ENCODE peak calls at places on chromosomes 6 and 20, in six cellular contexts. R is KBM-7; H is activated CD8-positive, alpha-beta memory T cell treated with anti-CD3 and anti-CD28 coated beads, Interleukin-2, amount 10 ng/mL, durations not matched to agents 7 days and 5 days; D is activated naive CD4-positive, alpha-beta T cell; L is GDM1; Q is NCI-H187. N is an unnamed sample.

GRCh38 chr6:46655803-46656202 is 3.0 kb downstream of the SLC25A27 start:
- DNase-seq in L (no peak), D (no peak), H (no peak), R (peak), Q (no peak), N (peak)

GRCh38 chr6:154314084-154314483 is 42.5 kb downstream of the IPCEF1 start:
- DNase-seq in L (no peak), R (no peak), D (no peak), Q (no peak), H (no peak), N (no peak)

GRCh38 chr6:34616230-34616591 is 60.1 kb upstream of the SPDEF start:
- DNase-seq in Q (no peak), H (no peak), D (no peak), R (peak), L (no peak), N (peak)

GRCh38 chr20:39105551-39105950 is 143.4 kb downstream of the DHX35 start:
- DNase-seq in D (no peak), L (no peak), H (no peak), R (no peak), Q (no peak), N (peak)

GRCh38 chr6:13045676-13046075 is 282.7 kb downstream of the TBC1D7 start:
- DNase-seq in Q (no peak), L (no peak), R (no peak), H (no peak), D (no peak), N (no peak)

GRCh38 chr20:50304501-50304856 is 113.8 kb downstream of the CEBPB start:
- DNase-seq in R (no peak), L (no peak), H (no peak), Q (no peak), D (no peak), N (no peak)

GRCh38 chr6:14192186-14192788 is 74.7 kb downstream of the CD83 start:
- DNase-seq in D (no peak), L (no peak), H (no peak), Q (no peak), R (no peak), N (no peak)

GRCh38 chr6:163814494-163815364 is 400.2 kb downstream of the QKI start:
- DNase-seq in L (no peak), H (no peak), D (no peak), Q (no peak), R (peak), N (no peak)

GRCh38 chr6:33875141-33875581 is 71.4 kb upstream of the MLN start:
- DNase-seq in H (no peak), L (no peak), R (no peak), Q (no peak), D (no peak), N (no peak)

GRCh38 chr6:44416103-44416502 is 28.6 kb downstream of the CDC5L start:
- DNase-seq in L (no peak), Q (no peak), H (no peak), D (no peak), R (no peak), N (no peak)

GRCh38 chr6:100506651-100507050 is 41.9 kb upstream of the SIM1 start:
- DNase-seq in Q (no peak), R (no peak), H (no peak), L (no peak), D (no peak), N (no peak)

GRCh38 chr20:43383026-43383795 is 74.5 kb upstream of the SRSF6 start:
- DNase-seq in R (no peak), L (no peak), Q (no peak), D (no peak), H (no peak), N (no peak)

GRCh38 chr20:46563170-46563847 is 12.9 kb upstream of the OCSTAMP start:
- DNase-seq in H (no peak), R (no peak), D (no peak), Q (no peak), L (no peak), N (no peak)

GRCh38 chr6:169752074-169752623 is 727 bp downstream of the ERMARD start:
- DNase-seq in D (no peak), L (peak), Q (no peak), H (no peak), R (no peak), N (peak)

GRCh38 chr6:2765166-2765895 is at the start of gene WRNIP1:
- DNase-seq in L (peak), R (peak), D (peak), H (peak), Q (peak), N (peak)

GRCh38 chr6:29008089-29008488 is 3.0 kb upstream of the ZNF311 start:
- DNase-seq in R (no peak), L (no peak), H (no peak), D (no peak), Q (no peak), N (no peak)

GRCh38 chr6:57127763-57128162 is 37.8 kb downstream of the ZNF451 start:
- DNase-seq in Q (no peak), L (no peak), R (no peak), D (no peak), H (no peak), N (no peak)

GRCh38 chr6:16129623-16130243 is 847 bp downstream of the MYLIP start:
- DNase-seq in L (no peak), Q (no peak), H (peak), D (peak), R (peak), N (no peak)